ENCODE peak calls at places on chromosomes 6 and 20, in six cellular contexts. X is stimulated activated CD4-positive, alpha-beta T cell treated with anti-CD3 and anti-CD28 coated beads, TNF-alpha, amount 100 ng/mL, for 4 hours; Y is amygdala; O is activated CD4-positive, alpha-beta T cell treated with anti-CD3 and anti-CD28 coated beads, Interleukin-2, amount 50 U/mL, for 1 hour; N is HTR-8/SVneo; L is COR-L47. G is an unnamed sample.

GRCh38 chr6:11368760-11369159 is 136.3 kb upstream of the NEDD9 start:
- DNase-seq in X (no peak), Y (no peak), O (no peak), N (no peak), L (no peak), G (no peak)

GRCh38 chr20:62366370-62367135 is 559 bp downstream of the LAMA5 start:
- DNase-seq in X (no peak), Y (no peak), O (no peak), N (peak; percentile 85), L (peak; percentile 36), G (no peak)

GRCh38 chr6:13795041-13795748 is 19.2 kb downstream of the MCUR1 start:
- DNase-seq in X (peak; percentile 61), Y (peak; percentile 42), O (peak; percentile 87), N (peak; percentile 76), L (peak; percentile 78), G (peak; percentile 67)

GRCh38 chr20:58683132-58683531 is 9.5 kb upstream of the NPEPL1 start:
- DNase-seq in X (no peak), Y (no peak), O (no peak), N (no peak), L (no peak), G (no peak)

GRCh38 chr6:46655803-46656202 is 3.0 kb downstream of the SLC25A27 start:
- DNase-seq in X (no peak), Y (no peak), O (no peak), N (no peak), L (no peak), G (no peak)

GRCh38 chr6:78243519-78243918 is 590.7 kb downstream of the MEI4 start:
- DNase-seq in X (no peak), Y (no peak), O (no peak), N (no peak), L (no peak), G (no peak)

GRCh38 chr20:36391456-36391855 is 85.3 kb downstream of the DLGAP4 start:
- DNase-seq in X (no peak), Y (no peak), O (no peak), N (peak; percentile 70), L (no peak), G (no peak)

GRCh38 chr6:90131091-90131490 is 165.6 kb downstream of the BACH2 start:
- DNase-seq in X (no peak), Y (no peak), O (no peak), N (no peak), L (no peak), G (no peak)

GRCh38 chr6:75735491-75736186 is 13.4 kb upstream of the MYO6 start:
- DNase-seq in X (no peak), Y (no peak), O (no peak), N (no peak), L (no peak), G (no peak)

GRCh38 chr6:13294499-13295069 is 33.8 kb downstream of the TBC1D7 start:
- DNase-seq in X (no peak), Y (no peak), O (no peak), N (no peak), L (no peak), G (no peak)

GRCh38 chr20:33929917-33930316 is 63.8 kb upstream of the RALY start:
- DNase-seq in X (no peak), Y (no peak), O (no peak), N (no peak), L (no peak), G (no peak)

GRCh38 chr6:66735106-66735890 is 1028.3 kb upstream of the EYS start:
- DNase-seq in X (no peak), Y (no peak), O (no peak), N (peak; percentile 17), L (no peak), G (no peak)

GRCh38 chr6:122050226-122050755 is 349.2 kb upstream of the HSF2 start:
- DNase-seq in X (no peak), Y (no peak), O (no peak), N (no peak), L (no peak), G (no peak)

GRCh38 chr6:156868385-156868784 is 91.2 kb downstream of the ARID1B start:
- DNase-seq in X (no peak), Y (no peak), O (no peak), N (no peak), L (no peak), G (no peak)

GRCh38 chr6:35148167-35148741 is 7.1 kb upstream of the TCP11 start:
- DNase-seq in X (no peak), Y (no peak), O (no peak), N (no peak), L (no peak), G (no peak)

GRCh38 chr6:111813247-111814162 is 59.7 kb downstream of the FYN start:
- DNase-seq in X (no peak), Y (no peak), O (no peak), N (no peak), L (no peak), G (no peak)

GRCh38 chr20:20856956-20857355 is 144.5 kb upstream of the RALGAPA2 start:
- DNase-seq in X (no peak), Y (no peak), O (no peak), N (no peak), L (no peak), G (no peak)

GRCh38 chr20:10540636-10541493 is 105.8 kb downstream of the SLX4IP start:
- DNase-seq in X (no peak), Y (no peak), O (no peak), N (peak; percentile 36), L (no peak), G (peak; percentile 53)

GRCh38 chr6:55901765-55902164 is 26.4 kb upstream of the BMP5 start:
- DNase-seq in X (no peak), Y (no peak), O (no peak), N (no peak), L (no peak), G (no peak)

GRCh38 chr20:62303327-62304226 is 780 bp downstream of the ADRM1 start:
- DNase-seq in X (no peak), Y (no peak), O (no peak), N (peak; percentile 47), L (peak; percentile 27), G (no peak)

GRCh38 chr6:150987855-150988484 is 122.5 kb downstream of the MTHFD1L start:
- DNase-seq in X (no peak), Y (no peak), O (no peak), N (no peak), L (no peak), G (no peak)